ENCODE peak calls at places on chromosomes 6 and 20, in four cellular contexts. I is T-cell; R is effector memory CD4-positive, alpha-beta T cell; O is substantia nigra. A is an unnamed sample.

GRCh38 chr20:8144282-8145245 is 12.5 kb downstream of the PLCB1 start:
- DNase-seq in I (no peak), R (no peak), O (no peak), A (no peak)

GRCh38 chr6:11702039-11702795 is 76.4 kb downstream of the ADTRP start:
- DNase-seq in I (no peak), R (no peak), O (no peak), A (no peak)

GRCh38 chr6:14117158-14118090 is at the start of gene CD83:
- DNase-seq in I (peak), R (peak), O (no peak), A (peak)

GRCh38 chr20:17534077-17534476 is 2.9 kb upstream of the BFSP1 start:
- DNase-seq in I (no peak), R (no peak), O (no peak), A (no peak)

GRCh38 chr6:129753422-129753821 is 43.4 kb upstream of the ARHGAP18 start:
- DNase-seq in I (no peak), R (no peak), O (no peak), A (no peak)

GRCh38 chr20:16308754-16309153 is 264.5 kb downstream of the KIF16B start:
- DNase-seq in I (no peak), R (no peak), O (no peak), A (no peak)

GRCh38 chr6:149446791-149447376 is 37.9 kb downstream of the ZC3H12D start:
- DNase-seq in I (no peak), R (no peak), O (no peak), A (no peak)

GRCh38 chr20:10611357-10611756 is 62.4 kb downstream of the JAG1 start:
- DNase-seq in I (no peak), R (no peak), O (no peak), A (peak)

GRCh38 chr20:12575352-12576095 is 433.2 kb upstream of the SPTLC3 start:
- DNase-seq in I (no peak), R (no peak), O (no peak), A (no peak)

GRCh38 chr6:73579851-73580246 is 59.0 kb upstream of the EEF1A1 start:
- DNase-seq in I (no peak), R (no peak), O (no peak), A (no peak)

GRCh38 chr6:39184906-39185580 is 44.2 kb downstream of the KCNK5 start:
- DNase-seq in I (no peak), R (no peak), O (no peak), A (no peak)

GRCh38 chr6:39881851-39882566 is 52.3 kb downstream of the MOCS1 start:
- DNase-seq in I (no peak), R (no peak), O (no peak), A (no peak)

GRCh38 chr6:43278524-43279078 is 19.5 kb upstream of the SLC22A7 start:
- DNase-seq in I (no peak), R (no peak), O (no peak), A (no peak)

GRCh38 chr6:31114540-31114876 is at the start of gene PSORS1C1:
- DNase-seq in I (no peak), R (no peak), O (no peak), A (no peak)

GRCh38 chr20:46545077-46545826 is 5.2 kb downstream of the OCSTAMP start:
- DNase-seq in I (no peak), R (no peak), O (no peak), A (peak)

GRCh38 chr6:49966334-49966733 is 2.4 kb upstream of the DEFB114 start:
- DNase-seq in I (no peak), R (no peak), O (no peak), A (no peak)

GRCh38 chr20:53808733-53809132 is 215.1 kb upstream of the ZNF217 start:
- DNase-seq in I (no peak), R (no peak), O (no peak), A (no peak)

GRCh38 chr6:127053032-127053908 is 65.2 kb upstream of the RSPO3 start:
- DNase-seq in I (no peak), R (no peak), O (no peak), A (no peak)

GRCh38 chr6:133512410-133513016 is 271.4 kb downstream of the EYA4 start:
- DNase-seq in I (no peak), R (no peak), O (no peak), A (no peak)

GRCh38 chr6:127539292-127539691 is 20.2 kb upstream of the MTCL3 start:
- DNase-seq in I (no peak), R (no peak), O (no peak), A (no peak)

GRCh38 chr20:2872304-2873009 is 824 bp upstream of the PTPRA start:
- DNase-seq in I (peak), R (peak), O (no peak), A (peak)

GRCh38 chr20:62019881-62020492 is 45.7 kb downstream of the TAF4 start:
- DNase-seq in I (no peak), R (no peak), O (no peak), A (no peak)

GRCh38 chr6:147768969-147769368 is 260.5 kb downstream of the SAMD5 start:
- DNase-seq in I (no peak), R (no peak), O (no peak), A (no peak)

GRCh38 chr20:2125474-2126112 is 24.0 kb downstream of the STK35 start:
- DNase-seq in I (no peak), R (no peak), O (no peak), A (no peak)

GRCh38 chr6:7505196-7505699 is 36.2 kb upstream of the DSP start:
- DNase-seq in I (no peak), R (no peak), O (no peak), A (no peak)

A was measured in GM19239.